ENCODE peak calls at places on chromosomes 4 and X, in five cellular contexts. P is NCI-H748 treated with DMSO at 0.1 percent for 48 hours; R is stimulated activated CD4-positive, alpha-beta T cell treated with anti-CD3 and anti-CD28 coated beads, Interleukin-1b, Interleukin-23, amount 100 ng/mL, for 4 hours; K is HS-5; A is activated CD8-positive, alpha-beta memory T cell treated with anti-CD3 and anti-CD28 coated beads for 48 hours. H is an unnamed sample.

GRCh38 chr4:126395661-126396060 is 1080.9 kb downstream of the FAT4 start:
- DNase-seq in P (no peak), R (no peak), K (no peak), A (no peak), H (no peak)

GRCh38 chr4:127732623-127733199 is 2.5 kb downstream of the SLC25A31 start:
- DNase-seq in P (no peak), R (no peak), K (peak), A (no peak), H (no peak)

GRCh38 chr4:52853351-52853750 is 8.8 kb upstream of the RASL11B start:
- DNase-seq in P (no peak), R (no peak), K (peak), A (no peak), H (no peak)

GRCh38 chrX:30627818-30628652 is 25.2 kb upstream of the GK start:
- DNase-seq in P (peak), R (no peak), K (no peak), A (no peak), H (no peak)

GRCh38 chr4:1717129-1718094 is 3.7 kb downstream of the TMEM129 start:
- DNase-seq in P (no peak), R (no peak), K (no peak), A (no peak), H (no peak)

GRCh38 chrX:140141444-140142029 is 176.2 kb upstream of the CXorf66 start:
- DNase-seq in P (peak), R (peak), K (no peak), A (no peak), H (no peak)

GRCh38 chr4:148341980-148342800 is 100.0 kb downstream of the NR3C2 start:
- DNase-seq in P (no peak), R (no peak), K (no peak), A (no peak), H (no peak)

GRCh38 chr4:111959202-111959601 is 186.1 kb upstream of the FAM241A start:
- DNase-seq in P (no peak), R (no peak), K (peak), A (no peak), H (no peak)

GRCh38 chr4:182808673-182809416 is 108.3 kb downstream of the DCTD start:
- DNase-seq in P (no peak), R (no peak), K (peak), A (peak), H (peak)

GRCh38 chr4:87679449-87680169 is 29.5 kb downstream of the DMP1 start:
- DNase-seq in P (peak), R (no peak), K (peak), A (no peak), H (no peak)

GRCh38 chr4:77248805-77249204 is 91.8 kb downstream of the CCNG2 start:
- DNase-seq in P (no peak), R (no peak), K (no peak), A (no peak), H (no peak)

GRCh38 chr4:46594658-46595057 is 204.7 kb upstream of the GABRA2 start:
- DNase-seq in P (no peak), R (no peak), K (no peak), A (no peak), H (no peak)

GRCh38 chr4:84780719-84781118 is 185.8 kb downstream of the WDFY3 start:
- DNase-seq in P (no peak), R (no peak), K (no peak), A (no peak), H (no peak)

GRCh38 chr4:19983072-19983471 is 268.6 kb upstream of the SLIT2 start:
- DNase-seq in P (no peak), R (no peak), K (peak), A (no peak), H (no peak)

GRCh38 chr4:142353149-142353738 is 492.9 kb downstream of the INPP4B start:
- DNase-seq in P (peak), R (no peak), K (peak), A (no peak), H (no peak)

GRCh38 chr4:110622841-110623709 is at the start of gene PITX2:
- DNase-seq in P (peak), R (no peak), K (peak), A (no peak), H (no peak)

GRCh38 chr4:139901516-139902327 is 236.1 kb downstream of the MGST2 start:
- DNase-seq in P (no peak), R (no peak), K (no peak), A (no peak), H (no peak)

GRCh38 chr4:8652181-8653078 is 59.9 kb downstream of the CPZ start:
- DNase-seq in P (no peak), R (no peak), K (no peak), A (no peak), H (no peak)

GRCh38 chr4:184267673-184268573 is 50.2 kb upstream of the ENPP6 start:
- DNase-seq in P (peak), R (peak), K (peak), A (no peak), H (peak)

GRCh38 chr4:140004580-140005314 is 149.2 kb downstream of the MAML3 start:
- DNase-seq in P (peak), R (no peak), K (no peak), A (no peak), H (no peak)

GRCh38 chrX:96314974-96315373 is 369.7 kb upstream of the DIAPH2 start:
- DNase-seq in P (no peak), R (no peak), K (peak), A (no peak), H (no peak)

GRCh38 chr4:108018038-108018883 is 28.6 kb downstream of the HADH start:
- DNase-seq in P (peak), R (peak), K (peak), A (peak), H (peak)

GRCh38 chrX:122972604-122973003 is 211.5 kb upstream of the GRIA3 start:
- DNase-seq in P (no peak), R (no peak), K (no peak), A (no peak), H (no peak)

GRCh38 chr4:83217721-83218522 is 66.7 kb downstream of the COQ2 start:
- DNase-seq in P (no peak), R (no peak), K (no peak), A (no peak), H (peak)

GRCh38 chr4:15238720-15239119 is 189.1 kb upstream of the C1QTNF7 start:
- DNase-seq in P (no peak), R (no peak), K (no peak), A (no peak), H (no peak)